ENCODE peak calls at places on chromosomes 7 and 10, in five cellular contexts. X is HCT116, M is PC-9, W is lower lobe of right lung, I is mucosa of descending colon. O is an unnamed sample. For H3K4me1, the result is how much of the 10 kb centered on the place peaks cover.

GRCh38 chr10:49601857-49602256 is 8.3 kb upstream of the SLC18A3 start:
- DNase-seq in X (no peak), M (no peak), W (no peak), I (no peak), O (no peak)

GRCh38 chr7:159143780-159144755 is 599 bp downstream of the VIPR2 start:
- DNase-seq in X (no peak), M (no peak), W (no peak), I (no peak), O (peak)

GRCh38 chr7:116525298-116525912 is 569 bp downstream of the CAV1 start:
- DNase-seq in X (no peak), M (peak), W (peak), I (peak), O (peak)

GRCh38 chr10:132521466-132522102 is 16.0 kb upstream of the INPP5A start:
- DNase-seq in X (no peak), M (no peak), W (peak), I (peak), O (peak)

GRCh38 chr10:129096340-129096984 is 370.6 kb upstream of the MGMT start:
- DNase-seq in X (no peak), M (no peak), W (no peak), I (no peak), O (peak)

GRCh38 chr7:67267914-67268313 is 271.3 kb downstream of the TYW1 start:
- DNase-seq in X (no peak), M (no peak), W (no peak), I (no peak), O (no peak)

GRCh38 chr7:150736864-150737263 is 354 bp upstream of the GIMAP5 start:
- DNase-seq in X (no peak), M (no peak), W (no peak), I (no peak), O (no peak)

GRCh38 chr10:119207713-119208552 is 562 bp downstream of the GRK5 start:
- DNase-seq in X (no peak), M (no peak), W (peak), I (peak), O (peak)

GRCh38 chr10:120810298-120810697 is 40.9 kb upstream of the WDR11 start:
- DNase-seq in X (no peak), M (no peak), W (no peak), I (no peak), O (no peak)

GRCh38 chr10:103544657-103545310 is 51.3 kb downstream of the NEURL1 start:
- DNase-seq in X (no peak), M (no peak), W (no peak), I (no peak), O (no peak)

GRCh38 chr10:103545771-103546281 is 52.3 kb downstream of the NEURL1 start:
- DNase-seq in X (no peak), M (no peak), W (no peak), I (peak), O (peak)

GRCh38 chr10:103542764-103543616 is 49.5 kb downstream of the NEURL1 start:
- DNase-seq in X (peak), M (no peak), W (no peak), I (peak), O (peak)

GRCh38 chr10:103545366-103545765 is 51.9 kb downstream of the NEURL1 start:
- DNase-seq in X (no peak), M (no peak), W (no peak), I (no peak), O (no peak)

DNA sequence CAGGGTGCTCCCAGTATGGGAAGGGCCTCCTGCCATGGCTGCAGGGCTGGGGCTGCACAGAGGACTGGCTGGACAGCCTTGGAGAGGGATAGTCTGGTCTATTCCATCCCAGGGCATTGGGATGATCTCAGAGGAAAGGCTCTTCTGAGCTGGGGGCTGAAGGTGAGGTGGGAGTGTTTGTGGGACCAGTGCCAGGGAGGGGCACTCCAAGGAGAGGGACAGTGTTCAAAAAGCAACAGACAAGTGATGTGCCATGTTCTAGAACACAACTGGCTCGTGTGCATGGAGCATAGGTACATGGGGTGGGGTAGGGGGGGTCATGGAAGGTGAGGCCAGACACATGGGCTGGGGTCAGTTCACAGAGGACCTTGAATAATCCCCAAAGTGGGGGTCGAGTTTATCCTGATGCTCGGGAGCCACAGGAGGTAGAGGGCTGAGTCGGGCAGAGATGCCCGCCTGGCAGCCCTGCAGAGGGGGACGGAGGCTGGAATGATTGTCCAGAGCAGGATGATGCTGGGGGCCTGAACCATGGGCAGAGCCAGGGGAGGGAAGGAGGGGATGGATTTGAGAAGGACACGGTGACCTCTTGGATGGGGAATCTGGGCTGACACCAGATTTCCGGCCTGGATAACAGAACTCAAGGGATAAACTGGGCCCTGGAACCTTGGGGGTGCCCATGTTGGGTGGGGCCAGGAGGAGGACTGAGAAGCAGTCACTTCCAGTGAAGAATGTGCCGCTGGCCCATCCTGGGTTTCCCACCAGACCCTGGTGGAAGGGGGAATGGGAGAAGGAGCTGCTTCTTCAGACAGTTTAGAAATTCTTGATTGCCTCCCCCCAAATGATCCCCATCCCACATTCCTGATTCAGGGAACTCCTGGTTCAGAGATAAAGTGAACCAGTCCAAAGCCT is 50.4 kb downstream of the NEURL1 start:
- DNase-seq in X (no peak), M (no peak), W (no peak), I (no peak), O (no peak)
- H3K4me1 ChIP-seq in X (under half), M (under half), W (under half), I (under half), O (under half)

DNA sequence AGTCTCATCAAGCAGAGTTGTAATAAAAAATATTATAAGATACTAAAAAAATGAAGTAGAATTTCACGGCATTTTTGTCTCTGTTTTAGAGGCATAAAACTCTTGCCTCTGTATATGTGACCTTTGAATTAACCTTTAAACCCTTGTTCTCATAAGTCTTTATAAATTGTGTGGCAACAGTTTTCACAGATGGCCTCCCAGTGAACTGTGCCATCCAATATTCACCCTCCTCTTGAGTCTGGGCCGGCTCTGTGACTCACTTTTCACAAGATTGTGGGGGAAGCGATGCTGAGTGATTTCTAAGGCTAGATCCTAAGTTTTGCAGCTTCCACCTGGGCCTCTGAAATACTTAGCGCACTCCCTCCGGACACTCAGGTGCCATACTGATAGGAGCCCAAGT is 4.6 kb upstream of the USP6NL start:
- DNase-seq in X (no peak), M (no peak), W (no peak), I (no peak), O (no peak)
- H3K4me1 ChIP-seq in X (under half), M (under half), W (under half), I (under half), O (under half)

DNA sequence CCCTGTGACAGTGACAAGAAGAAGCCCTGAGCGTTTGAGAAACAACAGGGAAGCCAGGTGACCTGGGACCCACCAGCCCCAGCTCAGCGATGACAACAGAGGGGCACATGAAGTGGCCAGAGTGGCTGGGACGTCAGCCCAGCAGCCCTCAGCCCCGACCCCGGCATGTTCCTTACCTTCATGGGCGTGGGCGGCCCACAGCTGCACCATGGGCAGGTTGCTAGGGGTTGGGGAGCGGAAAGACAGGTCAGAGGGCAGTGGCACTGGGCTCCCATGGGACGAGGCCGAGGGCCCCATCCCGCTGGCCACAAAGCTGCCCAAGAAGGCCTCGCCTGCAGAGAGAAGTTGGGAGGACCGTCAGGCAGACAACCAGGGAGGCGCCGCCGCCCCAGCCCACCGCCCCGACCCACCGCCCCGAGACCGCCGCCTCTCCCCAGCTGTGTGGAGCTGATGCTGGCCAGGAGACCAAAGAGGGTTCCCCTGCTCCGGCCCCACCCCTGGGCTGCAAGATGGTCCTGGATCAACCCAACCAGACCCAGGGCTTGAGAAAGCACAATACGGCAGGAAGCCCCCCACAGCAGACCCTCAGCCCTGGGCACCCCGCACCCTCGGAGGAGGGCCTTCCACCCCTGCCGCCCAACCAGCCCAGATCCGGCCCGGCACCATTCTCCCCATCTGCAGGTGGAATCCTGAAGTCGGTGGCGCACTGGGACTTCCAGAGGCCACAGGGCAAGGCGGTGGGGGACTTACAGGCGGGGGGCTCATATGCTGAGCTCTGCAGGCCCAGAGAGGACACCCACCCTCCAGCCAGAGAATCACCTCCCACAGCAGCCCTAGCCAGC is 29.1 kb downstream of the TNRC18 start:
- DNase-seq in X (no peak), M (no peak), W (no peak), I (no peak), O (no peak)
- H3K4me1 ChIP-seq in X (under half), M (under half), W (under half), I (under half), O (under half)

GRCh38 chr7:42226354-42226941 is 10.6 kb downstream of the GLI3 start:
- DNase-seq in X (no peak), M (no peak), W (no peak), I (no peak), O (no peak)

GRCh38 chr7:42224391-42225003 is 12.5 kb downstream of the GLI3 start:
- DNase-seq in X (no peak), M (no peak), W (no peak), I (no peak), O (no peak)

GRCh38 chr7:42227931-42228591 is 8.9 kb downstream of the GLI3 start:
- DNase-seq in X (no peak), M (no peak), W (no peak), I (no peak), O (peak)

GRCh38 chr7:42231043-42231442 is 6.0 kb downstream of the GLI3 start:
- DNase-seq in X (no peak), M (no peak), W (no peak), I (no peak), O (no peak)

DNA sequence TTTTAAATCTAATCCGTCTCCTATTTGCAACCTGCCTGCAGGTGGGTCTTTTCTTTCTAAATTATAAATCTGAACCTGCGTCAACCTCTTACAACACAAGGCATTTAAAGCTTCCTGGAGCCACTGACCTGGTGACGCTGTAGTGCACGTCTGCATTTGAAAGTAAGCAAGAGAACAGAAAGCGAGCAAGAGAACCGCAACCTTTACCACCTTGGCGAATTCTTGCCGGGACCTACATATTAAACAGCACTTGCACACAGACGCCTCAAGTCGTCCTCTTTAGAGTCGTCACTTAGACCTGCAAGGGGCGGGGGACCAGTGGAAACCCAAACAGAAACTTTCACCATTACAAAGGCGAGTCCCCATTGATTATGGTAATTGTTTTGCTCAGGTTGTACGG is 9.5 kb downstream of the GLI3 start:
- DNase-seq in X (no peak), M (no peak), W (no peak), I (no peak), O (no peak)
- H3K4me1 ChIP-seq in X (under half), M (under half), W (under half), I (under half), O (under half)

GRCh38 chr10:6175329-6176055 is 27.2 kb upstream of the PFKFB3 start:
- DNase-seq in X (no peak), M (no peak), W (no peak), I (no peak), O (no peak)
- H3K4me1 ChIP-seq in X (under half), M (under half), W (under half), I (under half), O (under half)

DNA sequence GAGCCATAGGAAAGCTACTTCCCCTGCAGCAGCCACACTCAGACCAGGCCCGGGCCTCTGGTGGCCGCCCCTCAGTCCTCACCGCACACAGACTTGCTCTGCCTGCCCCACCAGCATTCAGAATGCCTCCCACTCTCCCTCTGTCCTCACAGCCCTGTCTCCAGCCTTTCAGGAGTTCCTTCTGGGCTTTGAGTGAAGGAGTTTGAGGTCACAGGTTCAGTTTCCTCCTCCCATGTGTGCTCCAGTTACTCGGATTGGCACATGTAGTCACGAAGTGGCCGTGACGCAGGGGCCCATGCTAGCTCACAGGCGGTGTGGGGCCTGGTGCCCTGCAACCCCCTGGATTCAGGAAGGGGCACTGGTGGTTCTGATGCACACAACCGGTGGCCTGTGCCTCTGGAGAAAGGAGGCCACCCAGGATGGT is 5.3 kb downstream of the ALOX5 start:
- DNase-seq in X (no peak), M (no peak), W (peak), I (no peak), O (no peak)
- H3K4me1 ChIP-seq in X (under half), M (under half), W (under half), I (under half), O (under half)

DNA sequence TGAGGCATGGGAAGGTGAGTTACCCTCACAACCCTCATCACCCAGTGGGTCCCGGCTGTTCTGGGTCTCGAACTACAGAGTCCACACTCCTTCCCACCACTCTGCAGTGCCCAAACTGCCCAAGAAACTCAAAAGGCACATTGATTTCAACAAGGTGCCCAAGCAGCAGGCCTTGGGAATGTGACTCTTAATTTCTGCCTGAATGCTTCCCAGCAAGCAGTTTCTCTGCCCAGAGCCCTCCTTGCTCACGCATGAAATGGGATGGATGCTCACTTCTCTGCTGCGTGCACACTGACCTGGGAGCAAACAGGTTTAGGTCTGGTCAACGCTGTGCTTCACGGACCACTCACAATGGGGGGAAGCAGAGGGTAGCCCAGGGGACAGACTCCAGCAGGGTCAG is 77.9 kb downstream of the GRB10 start:
- DNase-seq in X (no peak), M (no peak), W (no peak), I (no peak), O (no peak)
- H3K4me1 ChIP-seq in X (under half), M (under half), W (under half), I (under half), O (under half)